ENCODE peak calls at places on chromosome 1, in four cellular contexts. L is IMR-90, P is mesendoderm, Q is mesenchymal stem cell. H is an unnamed sample.

GRCh38 chr1:22846453-22846852 is 126.2 kb downstream of the LACTBL1 start:
- DNase-seq in Q (no peak), P (no peak), L (no peak), H (no peak)

GRCh38 chr1:87333692-87334347 is 5.1 kb downstream of the LMO4 start:
- DNase-seq in Q (peak), L (peak), P (no peak), H (no peak)

GRCh38 chr1:5110508-5110907 is 456.1 kb downstream of the AJAP1 start:
- DNase-seq in Q (no peak), L (no peak), P (no peak), H (no peak)

GRCh38 chr1:91846007-91846620 is 39.8 kb downstream of the TGFBR3 start:
- DNase-seq in P (peak), L (peak), Q (peak), H (no peak)

GRCh38 chr1:200075522-200075921 is 48.0 kb downstream of the NR5A2 start:
- DNase-seq in Q (peak), L (no peak), P (peak), H (no peak)

GRCh38 chr1:225763815-225764548 is 13.6 kb upstream of the SRP9 start:
- DNase-seq in L (peak), P (no peak), Q (no peak), H (no peak)

GRCh38 chr1:111542187-111542586 is 38.8 kb upstream of the ADORA3 start:
- DNase-seq in L (no peak), P (peak), Q (no peak), H (no peak)

GRCh38 chr1:21926814-21927530 is 10.1 kb downstream of the HSPG2 start:
- DNase-seq in P (no peak), Q (no peak), L (peak), H (no peak)

GRCh38 chr1:19414490-19414889 is 70.8 kb downstream of the CAPZB start:
- DNase-seq in L (no peak), P (no peak), Q (no peak), H (no peak)

GRCh38 chr1:55276671-55277376 is 61.7 kb upstream of the USP24 start:
- DNase-seq in P (no peak), L (no peak), Q (no peak), H (no peak)

GRCh38 chr1:101618900-101619299 is 377.8 kb downstream of the OLFM3 start:
- DNase-seq in Q (no peak), L (no peak), P (no peak), H (no peak)

GRCh38 chr1:78831731-78832360 is 174.7 kb downstream of the ADGRL4 start:
- DNase-seq in P (peak), Q (peak), L (peak), H (no peak)

GRCh38 chr1:232705815-232706575 is 76.1 kb upstream of the SIPA1L2 start:
- DNase-seq in L (no peak), P (no peak), Q (peak), H (no peak)
- H2AK5ac ChIP-seq in L (no peak), P (no peak), Q (peak), H (no peak)

DNA sequence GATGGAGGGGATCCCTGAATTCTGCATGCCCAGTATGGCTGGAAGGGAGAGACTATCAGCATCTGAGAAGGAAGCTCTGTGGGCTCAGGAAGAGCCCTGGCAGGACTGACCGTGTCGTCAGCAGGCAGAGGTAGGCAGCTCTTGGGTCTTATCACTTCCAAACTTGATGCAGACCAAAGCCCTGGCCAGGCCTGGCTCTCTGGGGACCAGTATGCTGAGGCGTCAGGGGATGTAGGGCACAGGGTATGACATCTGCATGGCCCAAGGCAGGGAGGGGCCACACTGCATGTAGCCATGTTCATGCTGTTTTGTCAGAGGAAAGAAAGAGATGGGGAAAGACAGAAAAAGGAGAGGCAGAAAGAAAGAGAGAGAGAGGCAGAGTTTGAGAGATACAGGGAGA is 6.3 kb downstream of the FGR start:
- DNase-seq in Q (no peak), P (no peak), L (no peak), H (no peak)
- H2BK5ac ChIP-seq in Q (no peak), P (no peak), L (no peak), H (no peak)

DNA sequence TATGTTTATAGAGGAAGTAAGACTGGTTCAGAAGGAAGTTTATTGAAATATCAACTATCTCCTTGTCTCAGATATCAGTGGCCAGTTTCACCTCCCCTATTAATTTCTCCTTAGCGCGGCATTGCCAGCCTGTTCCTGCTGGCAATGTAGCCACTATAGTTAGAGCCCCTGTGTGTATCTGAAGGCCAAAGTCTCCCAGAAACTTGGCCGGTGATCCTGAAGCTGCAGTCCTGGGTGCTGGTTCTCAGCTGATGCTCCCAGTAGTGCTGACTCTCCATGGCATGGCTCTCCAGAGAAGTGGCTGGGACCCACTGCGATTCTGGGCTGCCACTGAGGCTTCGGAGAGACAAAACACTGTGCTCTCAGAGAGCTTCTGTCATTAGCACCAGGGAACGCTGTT is 59.9 kb downstream of the TNN start:
- DNase-seq in Q (no peak), L (no peak), P (no peak), H (no peak)
- H2AK5ac ChIP-seq in Q (no peak), L (no peak), P (no peak), H (no peak)

GRCh38 chr1:56566994-56567393 is 12.4 kb downstream of the PLPP3 start:
- DNase-seq in L (no peak), Q (no peak), P (peak), H (no peak)

GRCh38 chr1:56566040-56566774 is 13.2 kb downstream of the PLPP3 start:
- DNase-seq in P (peak), L (no peak), Q (no peak), H (no peak)

GRCh38 chr1:56563568-56563967 is 15.8 kb downstream of the PLPP3 start:
- DNase-seq in P (no peak), Q (no peak), L (no peak), H (no peak)

GRCh38 chr1:56563045-56563444 is 16.3 kb downstream of the PLPP3 start:
- DNase-seq in P (no peak), L (no peak), Q (no peak), H (no peak)

GRCh38 chr1:56564615-56565014 is 14.7 kb downstream of the PLPP3 start:
- DNase-seq in Q (no peak), P (no peak), L (no peak), H (no peak)
- H2BK5ac ChIP-seq in Q (no peak), P (no peak), L (no peak), H (no peak)

DNA sequence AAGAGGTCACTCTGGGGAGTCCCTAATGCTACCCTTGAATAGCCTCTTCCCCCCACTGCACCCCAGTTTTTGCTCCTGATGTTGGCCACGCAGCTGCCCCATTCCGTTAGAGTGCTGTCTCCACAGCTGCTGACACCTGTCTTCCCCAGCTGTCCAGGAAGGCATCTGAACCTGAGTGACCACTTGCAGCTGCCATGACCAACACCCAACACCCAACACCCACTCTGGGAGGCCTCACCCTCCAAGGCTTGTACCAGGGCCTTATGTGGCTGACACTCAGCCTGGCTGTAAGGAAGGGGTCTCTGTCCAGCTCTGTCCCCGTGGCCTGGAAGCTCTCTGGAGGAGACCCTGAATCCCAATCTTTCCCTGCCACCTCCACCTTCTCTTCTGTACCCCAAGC is 26.7 kb upstream of the LDLRAP1 start:
- DNase-seq in P (no peak), Q (no peak), L (no peak), H (no peak)
- H2AK5ac ChIP-seq in P (no peak), Q (no peak), L (no peak), H (no peak)

DNA sequence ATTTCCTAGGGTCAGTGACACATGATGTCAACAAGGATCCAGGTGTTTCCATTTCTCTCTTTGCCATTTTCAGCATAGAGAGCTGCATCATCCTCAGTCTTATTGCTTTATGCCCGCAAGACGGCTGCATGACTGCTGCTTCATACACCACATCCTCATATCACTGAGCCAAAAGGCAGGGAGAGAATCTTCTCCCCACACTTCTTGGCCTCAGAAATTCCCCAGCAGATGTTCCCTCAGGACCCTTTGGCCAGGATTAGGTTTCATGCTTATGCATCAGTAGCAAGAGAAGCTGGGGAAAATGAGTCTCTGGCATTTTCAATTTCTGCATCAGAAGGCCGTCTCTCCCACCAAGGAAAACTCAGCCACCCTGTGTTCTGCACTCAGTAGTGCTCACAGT is 360.3 kb downstream of the HHIPL2 start:
- DNase-seq in P (no peak), Q (no peak), L (no peak), H (no peak)
- H2BK5ac ChIP-seq in P (no peak), Q (no peak), L (no peak), H (no peak)

H was measured in neuronal stem cell.